ENCODE peak calls at places on chromosomes 4 and X, in eight cellular contexts. F is HepG2, D is HCT116, O is upper lobe of left lung, J is Panc1, T is GM23338, V is GM12878, X is K562. U is an unnamed sample.
A peak's percentile ranks its signal among the peaks of the same experiment; 100 is the strongest.

GRCh38 chr4:185839770-185840169 is 27.8 kb upstream of the SORBS2 start:
- ATAC-seq in F (no peak), D (peak; percentile 10), O (peak; percentile 13), J (peak; percentile 63), T (peak; percentile 13), V (no peak), X (no peak), U (no peak)

GRCh38 chr4:8393593-8394038 is 46.9 kb downstream of the ACOX3 start:
- ATAC-seq in F (no peak), D (peak; percentile 47), O (peak; percentile 83), J (peak; percentile 89), T (no peak), V (peak; percentile 74), X (no peak), U (peak; percentile 87)

GRCh38 chr4:3374667-3375066 is 67.1 kb upstream of the HGFAC start:
- ATAC-seq in F (no peak), D (no peak), O (no peak), J (no peak), T (no peak), V (no peak), X (no peak), U (no peak)

GRCh38 chr4:121277194-121278105 is 103.4 kb downstream of the QRFPR start:
- ATAC-seq in F (peak; percentile 100), D (peak; percentile 98), O (no peak), J (no peak), T (peak; percentile 91), V (peak; percentile 93), X (peak; percentile 86), U (no peak)

GRCh38 chrX:73581002-73581628 is 18.1 kb downstream of the CHIC1 start:
- ATAC-seq in F (no peak), D (no peak), O (no peak), J (no peak), T (no peak), V (no peak), X (no peak), U (no peak)

GRCh38 chr4:13543648-13544555 is at the start of gene NKX3-2:
- ATAC-seq in F (peak; percentile 65), D (peak; percentile 48), O (peak; percentile 74), J (peak; percentile 58), T (peak; percentile 15), V (no peak), X (peak; percentile 77), U (peak; percentile 15)

GRCh38 chr4:142360657-142361056 is 485.4 kb downstream of the INPP4B start:
- ATAC-seq in F (no peak), D (no peak), O (no peak), J (no peak), T (no peak), V (no peak), X (no peak), U (no peak)

GRCh38 chr4:23855912-23856605 is 33.8 kb downstream of the PPARGC1A start:
- ATAC-seq in F (peak; percentile 82), D (no peak), O (no peak), J (no peak), T (no peak), V (no peak), X (no peak), U (no peak)

GRCh38 chrX:18468599-18468998 is 43.2 kb downstream of the CDKL5 start:
- ATAC-seq in F (no peak), D (no peak), O (no peak), J (no peak), T (no peak), V (no peak), X (no peak), U (no peak)

GRCh38 chrX:71998836-71999509 is 88.3 kb downstream of the NHSL2 start:
- ATAC-seq in F (peak; percentile 66), D (peak; percentile 93), O (peak; percentile 60), J (peak; percentile 83), T (peak; percentile 30), V (peak; percentile 95), X (peak; percentile 84), U (peak; percentile 16)

GRCh38 chrX:404656-405055 is 17.9 kb upstream of the PPP2R3B start:
- ATAC-seq in F (no peak), D (no peak), O (no peak), J (no peak), T (no peak), V (no peak), X (no peak), U (no peak)

GRCh38 chr4:40525811-40526598 is 103.7 kb downstream of the RBM47 start:
- ATAC-seq in F (peak; percentile 56), D (peak; percentile 85), O (peak; percentile 90), J (no peak), T (peak; percentile 84), V (no peak), X (peak; percentile 87), U (peak; percentile 77)

GRCh38 chr4:8150152-8151090 is 8.2 kb downstream of the ABLIM2 start:
- ATAC-seq in F (no peak), D (no peak), O (no peak), J (peak; percentile 58), T (no peak), V (no peak), X (no peak), U (no peak)

GRCh38 chr4:145609494-145610427 is 9.4 kb upstream of the MMAA start:
- ATAC-seq in F (peak; percentile 67), D (peak; percentile 82), O (peak; percentile 74), J (peak; percentile 62), T (peak; percentile 55), V (peak; percentile 90), X (peak; percentile 61), U (peak; percentile 36)

GRCh38 chr4:2817701-2818350 is 24.9 kb downstream of the SH3BP2 start:
- ATAC-seq in F (no peak), D (peak; percentile 87), O (peak; percentile 38), J (no peak), T (peak; percentile 65), V (peak; percentile 60), X (no peak), U (peak; percentile 52)

GRCh38 chrX:10989386-10989785 is 121.7 kb upstream of the HCCS start:
- ATAC-seq in F (no peak), D (no peak), O (no peak), J (no peak), T (no peak), V (no peak), X (no peak), U (no peak)

GRCh38 chr4:19381068-19381467 is 870.6 kb upstream of the SLIT2 start:
- ATAC-seq in F (no peak), D (no peak), O (no peak), J (no peak), T (no peak), V (no peak), X (no peak), U (no peak)

GRCh38 chrX:102950908-102951866 is 14.1 kb downstream of the RAB40AL start:
- ATAC-seq in F (peak; percentile 93), D (peak; percentile 87), O (peak; percentile 74), J (peak; percentile 93), T (peak; percentile 86), V (peak; percentile 91), X (peak; percentile 91), U (peak; percentile 31)

GRCh38 chr4:165677081-165677480 is 196.0 kb upstream of the TLL1 start:
- ATAC-seq in F (no peak), D (no peak), O (peak; percentile 48), J (no peak), T (no peak), V (no peak), X (no peak), U (no peak)

GRCh38 chr4:152115794-152116193 is 355.0 kb upstream of the GATB start:
- ATAC-seq in F (no peak), D (no peak), O (no peak), J (no peak), T (no peak), V (no peak), X (no peak), U (no peak)
- TF ChIP-seq CTCF in F (no peak), D (no peak), O (no peak), J (no peak), T (no peak), V (no peak), X (no peak), U (no peak)

GRCh38 chr4:183961772-183962171 is 56.7 kb downstream of the STOX2 start:
- ATAC-seq in F (no peak), D (no peak), O (no peak), J (no peak), T (peak; percentile 62), V (no peak), X (no peak), U (no peak)

GRCh38 chr4:183962413-183962812 is 57.3 kb downstream of the STOX2 start:
- ATAC-seq in F (no peak), D (no peak), O (no peak), J (no peak), T (no peak), V (no peak), X (no peak), U (no peak)

GRCh38 chr4:183960912-183961569 is 55.9 kb downstream of the STOX2 start:
- ATAC-seq in F (no peak), D (no peak), O (no peak), J (peak; percentile 65), T (no peak), V (no peak), X (no peak), U (no peak)

GRCh38 chr4:183959349-183959748 is 54.2 kb downstream of the STOX2 start:
- ATAC-seq in F (no peak), D (no peak), O (no peak), J (no peak), T (no peak), V (no peak), X (no peak), U (no peak)

DNA sequence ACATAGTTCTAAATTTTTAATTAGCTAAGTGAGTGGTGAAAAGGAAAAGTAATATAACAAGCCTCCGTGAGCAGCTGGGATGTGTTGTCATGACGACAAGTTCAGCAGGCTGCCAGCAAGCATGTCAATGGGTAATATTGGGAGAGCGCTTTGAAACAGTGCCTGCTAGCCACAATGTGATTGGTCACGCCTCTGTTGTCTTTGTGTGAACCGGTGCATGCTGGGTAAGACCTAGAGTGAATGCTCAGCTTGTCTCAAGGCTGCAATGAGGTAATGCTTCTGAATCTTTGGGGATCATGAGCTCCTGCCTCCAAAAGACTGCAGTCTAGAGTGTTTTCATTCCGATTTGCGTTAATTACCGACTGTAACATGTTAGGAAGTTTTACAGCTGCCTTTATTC is 54.9 kb downstream of the STOX2 start:
- ATAC-seq in F (no peak), D (peak; percentile 46), O (peak; percentile 91), J (peak; percentile 84), T (peak; percentile 89), V (no peak), X (peak; percentile 63), U (peak; percentile 86)
- H3K4me3 ChIP-seq in F (no peak overlapping the region), D (no peak overlapping the region), O (no peak overlapping the region), J (no peak overlapping the region), T (no peak overlapping the region), V (no peak overlapping the region), X (no peak overlapping the region), U (no peak overlapping the region)

GRCh38 chr4:98658287-98659105 is at the start of gene TSPAN5:
- ATAC-seq in F (peak; percentile 95), D (peak; percentile 83), O (peak; percentile 96), J (peak; percentile 86), T (peak; percentile 75), V (peak; percentile 84), X (peak; percentile 93), U (peak; percentile 94)
- TF ChIP-seq POLR2AphosphoS5 in F (no peak), D (peak; percentile 71), O (peak; percentile 58), J (peak; percentile 56), T (peak; percentile 66), V (no peak), X (no peak), U (no peak)

DNA sequence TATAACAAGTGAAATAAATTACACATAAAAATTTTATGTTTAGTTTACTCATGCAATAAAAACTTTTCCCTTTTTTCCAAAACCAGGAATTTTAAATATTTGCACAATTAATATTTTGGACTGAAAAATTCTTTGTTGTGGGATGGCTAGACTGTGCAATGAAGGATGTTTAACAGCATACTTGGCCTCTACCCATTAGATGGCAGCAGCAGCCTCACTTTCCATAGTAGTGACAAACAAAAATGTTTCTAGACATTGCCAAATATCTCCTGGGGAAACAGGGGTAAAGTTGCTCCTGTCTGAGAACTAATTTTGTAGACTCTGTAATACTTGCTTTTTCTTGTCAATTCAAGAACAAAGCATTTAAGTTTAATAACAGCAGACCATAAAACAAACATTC is 49.8 kb downstream of the SCLT1 start:
- ATAC-seq in F (no peak), D (peak; percentile 58), O (no peak), J (no peak), T (no peak), V (peak; percentile 43), X (peak; percentile 67), U (no peak)
- TF ChIP-seq CTCF in F (peak; percentile 38), D (peak; percentile 29), O (no peak), J (peak; percentile 22), T (peak; percentile 49), V (peak; percentile 35), X (peak; percentile 42), U (no peak)